ENCODE peak calls at places on chromosomes 6 and 20, in four cellular contexts. S is A549, L is PC-3, U is A673. J is an unnamed sample.

GRCh38 chr20:23082846-23083552 is 3.1 kb downstream of the CD93 start:
- DNase-seq in S (no peak), L (no peak), U (no peak), J (peak; percentile 85)

GRCh38 chr6:37381579-37381978 is 27.8 kb downstream of the RNF8 start:
- DNase-seq in S (peak; percentile 71), L (peak; percentile 88), U (peak; percentile 51), J (peak; percentile 83)

GRCh38 chr6:26416288-26416687 is 14.2 kb downstream of the BTN3A1 start:
- DNase-seq in S (no peak), L (no peak), U (no peak), J (no peak)

GRCh38 chr6:36318690-36319435 is 17.8 kb downstream of the BNIP5 start:
- DNase-seq in S (no peak), L (no peak), U (no peak), J (no peak)

GRCh38 chr6:108107102-108107501 is 32.6 kb upstream of the OSTM1 start:
- DNase-seq in S (no peak), L (no peak), U (no peak), J (no peak)

GRCh38 chr20:841568-842546 is 8.3 kb downstream of the FAM110A start:
- DNase-seq in S (no peak), L (peak; percentile 80), U (no peak), J (peak; percentile 71)

GRCh38 chr20:64192406-64192805 is 28.2 kb downstream of the MYT1 start:
- DNase-seq in S (no peak), L (no peak), U (no peak), J (no peak)

GRCh38 chr6:143108278-143108677 is 47.6 kb downstream of the AIG1 start:
- DNase-seq in S (no peak), L (no peak), U (no peak), J (no peak)

GRCh38 chr6:51182884-51183283 is 364.2 kb downstream of the TFAP2B start:
- DNase-seq in S (no peak), L (no peak), U (no peak), J (no peak)

GRCh38 chr6:106527111-106527510 is 102.2 kb downstream of the RTN4IP1 start:
- DNase-seq in S (no peak), L (peak; percentile 41), U (no peak), J (peak; percentile 68)

GRCh38 chr6:166361080-166361429 is 18.7 kb upstream of the SFT2D1 start:
- DNase-seq in S (no peak), L (peak; percentile 8), U (no peak), J (peak; percentile 75)

GRCh38 chr6:37514377-37514776 is 14.7 kb upstream of the CCDC167 start:
- DNase-seq in S (no peak), L (peak; percentile 78), U (peak; percentile 49), J (peak; percentile 79)

GRCh38 chr20:50129662-50130345 is 16.9 kb upstream of the UBE2V1 start:
- DNase-seq in S (peak; percentile 64), L (no peak), U (no peak), J (no peak)

GRCh38 chr6:46799657-46800056 is 6.5 kb downstream of the MEP1A start:
- DNase-seq in S (no peak), L (peak; percentile 50), U (no peak), J (peak; percentile 38)

GRCh38 chr6:160690458-160690857 is 11.6 kb upstream of the PLG start:
- DNase-seq in S (no peak), L (no peak), U (no peak), J (no peak)

GRCh38 chr20:51854912-51855311 is 52.6 kb upstream of the SALL4 start:
- DNase-seq in S (no peak), L (peak; percentile 40), U (no peak), J (no peak)

GRCh38 chr6:104251651-104252050 is 608.1 kb downstream of the HACE1 start:
- DNase-seq in S (no peak), L (no peak), U (no peak), J (no peak)

GRCh38 chr6:18237167-18237566 is 27.2 kb downstream of the DEK start:
- DNase-seq in S (no peak), L (no peak), U (no peak), J (no peak)

GRCh38 chr6:4891171-4891570 is 112.7 kb downstream of the RPP40 start:
- DNase-seq in S (no peak), L (no peak), U (no peak), J (no peak)

GRCh38 chr6:145688493-145688905 is 46.8 kb downstream of the EPM2A start:
- DNase-seq in S (no peak), L (peak; percentile 71), U (no peak), J (peak; percentile 56)

GRCh38 chr6:132391391-132392291 is 9.6 kb downstream of the MOXD1 start:
- DNase-seq in S (no peak), L (peak; percentile 26), U (no peak), J (peak; percentile 91)

GRCh38 chr6:56842602-56843475 is 112.1 kb upstream of the BEND6 start:
- DNase-seq in S (peak; percentile 34), L (peak; percentile 60), U (peak; percentile 66), J (peak; percentile 54)

GRCh38 chr6:27168108-27168507 is 79.4 kb upstream of the PRSS16 start:
- DNase-seq in S (no peak), L (peak; percentile 55), U (no peak), J (no peak)

GRCh38 chr20:19750207-19750606 is 7.9 kb upstream of the RIN2 start:
- DNase-seq in S (no peak), L (no peak), U (peak; percentile 72), J (peak; percentile 78)

GRCh38 chr6:104704191-104704590 is 155.5 kb downstream of the HACE1 start:
- DNase-seq in S (no peak), L (peak; percentile 16), U (no peak), J (no peak)

DNA sequence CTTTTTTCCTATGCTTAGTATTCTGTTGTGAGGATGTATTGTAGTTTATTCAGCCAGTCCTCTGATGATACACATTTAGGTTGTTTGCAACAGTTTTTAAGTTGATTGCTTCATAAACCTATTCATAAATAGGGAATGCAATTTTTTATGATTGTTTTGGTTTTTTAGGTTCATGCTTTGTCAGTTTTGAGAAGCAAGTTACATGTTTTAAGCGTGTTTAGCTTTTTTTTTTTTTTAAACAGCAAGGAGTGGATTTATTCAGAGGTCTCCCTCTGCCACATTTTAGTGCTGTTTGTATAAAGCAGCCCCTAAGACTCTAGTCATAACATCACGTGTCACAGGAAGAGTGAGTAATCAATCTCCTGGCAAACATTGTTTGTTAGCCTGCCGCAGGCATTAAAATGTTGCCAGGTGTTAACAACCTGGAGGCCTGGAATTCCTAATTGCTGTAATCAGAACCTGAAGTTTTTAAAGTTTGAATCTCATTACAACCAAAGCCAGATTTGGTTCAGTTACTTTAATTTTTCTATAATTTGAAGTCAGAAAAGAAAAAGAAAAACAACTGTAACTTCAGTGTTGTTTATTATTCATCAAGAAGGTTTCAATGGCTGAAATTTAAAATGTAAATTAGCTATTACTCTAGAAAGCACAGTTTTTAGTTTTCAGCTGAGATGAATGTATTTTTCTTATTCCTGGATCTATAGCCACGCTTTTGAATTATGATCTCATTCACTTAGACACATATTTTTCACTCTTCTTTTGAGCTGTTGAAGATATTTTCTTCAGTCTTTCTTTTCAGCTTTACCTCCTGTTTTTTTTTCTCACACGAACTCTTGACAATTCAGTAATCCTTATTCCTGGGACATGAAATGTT is 59.2 kb downstream of the KCNS1 start:
- DNase-seq in S (peak; percentile 16), L (peak; percentile 80), U (no peak), J (peak; percentile 95)
- H3K4me3 ChIP-seq in S (no peak overlapping the region), L (peak overlapping the region; percentile 13), U (no peak overlapping the region), J (no peak overlapping the region)

GRCh38 chr6:34144581-34145160 is 1.2 kb downstream of the GRM4 start:
- DNase-seq in S (no peak), L (no peak), U (no peak), J (no peak)
- H3K4me3 ChIP-seq in S (peak overlapping the region; percentile 48), L (peak overlapping the region; percentile 27), U (peak overlapping the region; percentile 46), J (no peak overlapping the region)

GRCh38 chr6:1312444-1313363 is 806 bp downstream of the FOXQ1 start:
- DNase-seq in S (peak; percentile 44), L (no peak), U (peak; percentile 29), J (peak; percentile 53)

GRCh38 chr6:1313364-1313754 is 1.5 kb downstream of the FOXQ1 start:
- DNase-seq in S (no peak), L (no peak), U (no peak), J (peak; percentile 24)

GRCh38 chr6:1310628-1311399 is 1.1 kb upstream of the FOXQ1 start:
- DNase-seq in S (peak; percentile 27), L (peak; percentile 67), U (no peak), J (peak; percentile 67)

GRCh38 chr6:1311400-1312192 is at the start of gene FOXQ1:
- DNase-seq in S (peak; percentile 66), L (peak; percentile 85), U (peak; percentile 21), J (peak; percentile 82)

GRCh38 chr6:1312193-1312443 is 220 bp downstream of the FOXQ1 start:
- DNase-seq in S (no peak), L (no peak), U (no peak), J (peak; percentile 46)
- H3K4me3 ChIP-seq in S (peak overlapping the region; percentile 64), L (peak overlapping the region; percentile 79), U (peak overlapping the region; percentile 25), J (peak overlapping the region; percentile 90)

GRCh38 chr6:111980979-111981378 is 72.9 kb upstream of the CCN6 start:
- DNase-seq in S (no peak), L (no peak), U (no peak), J (no peak)
- H3K4me3 ChIP-seq in S (no peak overlapping the region), L (no peak overlapping the region), U (no peak overlapping the region), J (no peak overlapping the region)

J was measured in epithelial cell of esophagus.